ENCODE peak calls at places on chromosomes 7 and 10, in five cellular contexts. One of them, this sample, is unnamed.

GRCh38 chr7:116180302-116180701 is 30.0 kb upstream of the TES start:
- DNase-seq in activated CD8-positive, alpha-beta T cell treated with anti-CD3 and anti-CD28 coated beads for 36 hours: peak
- DNase-seq in kidney: no peak
- DNase-seq in fibroblast of villous mesenchyme: peak
- DNase-seq in RWPE1: peak
- DNase-seq in this sample: no peak

GRCh38 chr7:157841757-157842390 is 505.1 kb downstream of the DNAJB6 start:
- DNase-seq in activated CD8-positive, alpha-beta T cell treated with anti-CD3 and anti-CD28 coated beads for 36 hours: no peak
- DNase-seq in kidney: peak
- DNase-seq in fibroblast of villous mesenchyme: no peak
- DNase-seq in RWPE1: no peak
- DNase-seq in this sample: no peak

GRCh38 chr10:18157909-18158308 is 17.7 kb downstream of the CACNB2 start:
- DNase-seq in activated CD8-positive, alpha-beta T cell treated with anti-CD3 and anti-CD28 coated beads for 36 hours: no peak
- DNase-seq in kidney: no peak
- DNase-seq in fibroblast of villous mesenchyme: peak
- DNase-seq in RWPE1: peak
- DNase-seq in this sample: no peak

GRCh38 chr10:35316346-35316967 is 19.9 kb upstream of the CCNY start:
- DNase-seq in activated CD8-positive, alpha-beta T cell treated with anti-CD3 and anti-CD28 coated beads for 36 hours: no peak
- DNase-seq in kidney: no peak
- DNase-seq in fibroblast of villous mesenchyme: peak
- DNase-seq in RWPE1: no peak
- DNase-seq in this sample: no peak

GRCh38 chr7:149801816-149802215 is 28.4 kb upstream of the ZNF467 start:
- DNase-seq in activated CD8-positive, alpha-beta T cell treated with anti-CD3 and anti-CD28 coated beads for 36 hours: no peak
- DNase-seq in kidney: no peak
- DNase-seq in fibroblast of villous mesenchyme: no peak
- DNase-seq in RWPE1: no peak
- DNase-seq in this sample: no peak

GRCh38 chr10:55183993-55184392 is 383.0 kb upstream of the PCDH15 start:
- DNase-seq in activated CD8-positive, alpha-beta T cell treated with anti-CD3 and anti-CD28 coated beads for 36 hours: no peak
- DNase-seq in kidney: no peak
- DNase-seq in fibroblast of villous mesenchyme: no peak
- DNase-seq in RWPE1: no peak
- DNase-seq in this sample: no peak

GRCh38 chr7:22270371-22270770 is 86.6 kb downstream of the RAPGEF5 start:
- DNase-seq in activated CD8-positive, alpha-beta T cell treated with anti-CD3 and anti-CD28 coated beads for 36 hours: no peak
- DNase-seq in kidney: no peak
- DNase-seq in fibroblast of villous mesenchyme: no peak
- DNase-seq in RWPE1: no peak
- DNase-seq in this sample: no peak

GRCh38 chr10:66277481-66277880 is 648.4 kb upstream of the LRRTM3 start:
- DNase-seq in activated CD8-positive, alpha-beta T cell treated with anti-CD3 and anti-CD28 coated beads for 36 hours: no peak
- DNase-seq in kidney: no peak
- DNase-seq in fibroblast of villous mesenchyme: no peak
- DNase-seq in RWPE1: no peak
- DNase-seq in this sample: no peak

GRCh38 chr10:124588736-124589451 is 127.3 kb downstream of the LHPP start:
- DNase-seq in activated CD8-positive, alpha-beta T cell treated with anti-CD3 and anti-CD28 coated beads for 36 hours: no peak
- DNase-seq in kidney: peak
- DNase-seq in fibroblast of villous mesenchyme: peak
- DNase-seq in RWPE1: no peak
- DNase-seq in this sample: no peak

GRCh38 chr7:117872565-117873055 is 631 bp downstream of the CTTNBP2 start:
- DNase-seq in activated CD8-positive, alpha-beta T cell treated with anti-CD3 and anti-CD28 coated beads for 36 hours: no peak
- DNase-seq in kidney: peak
- DNase-seq in fibroblast of villous mesenchyme: no peak
- DNase-seq in RWPE1: no peak
- DNase-seq in this sample: no peak

GRCh38 chr10:82496114-82496513 is 621.1 kb downstream of the NRG3 start:
- DNase-seq in activated CD8-positive, alpha-beta T cell treated with anti-CD3 and anti-CD28 coated beads for 36 hours: no peak
- DNase-seq in kidney: no peak
- DNase-seq in fibroblast of villous mesenchyme: no peak
- DNase-seq in RWPE1: no peak
- DNase-seq in this sample: no peak

GRCh38 chr7:99135938-99136337 is 8.0 kb downstream of the SMURF1 start:
- DNase-seq in activated CD8-positive, alpha-beta T cell treated with anti-CD3 and anti-CD28 coated beads for 36 hours: no peak
- DNase-seq in kidney: no peak
- DNase-seq in fibroblast of villous mesenchyme: no peak
- DNase-seq in RWPE1: no peak
- DNase-seq in this sample: no peak

GRCh38 chr7:50641442-50642405 is 76.5 kb upstream of the DDC start:
- DNase-seq in activated CD8-positive, alpha-beta T cell treated with anti-CD3 and anti-CD28 coated beads for 36 hours: no peak
- DNase-seq in kidney: no peak
- DNase-seq in fibroblast of villous mesenchyme: no peak
- DNase-seq in RWPE1: no peak
- DNase-seq in this sample: no peak

GRCh38 chr10:95295031-95295755 is 4.4 kb upstream of the PDLIM1 start:
- DNase-seq in activated CD8-positive, alpha-beta T cell treated with anti-CD3 and anti-CD28 coated beads for 36 hours: peak
- DNase-seq in kidney: peak
- DNase-seq in fibroblast of villous mesenchyme: peak
- DNase-seq in RWPE1: no peak
- DNase-seq in this sample: no peak

GRCh38 chr10:8449909-8450308 is 395.4 kb downstream of the GATA3 start:
- DNase-seq in activated CD8-positive, alpha-beta T cell treated with anti-CD3 and anti-CD28 coated beads for 36 hours: no peak
- DNase-seq in kidney: no peak
- DNase-seq in fibroblast of villous mesenchyme: no peak
- DNase-seq in RWPE1: no peak
- DNase-seq in this sample: no peak

GRCh38 chr7:73622909-73623797 is 1.2 kb downstream of the MLXIPL start:
- DNase-seq in activated CD8-positive, alpha-beta T cell treated with anti-CD3 and anti-CD28 coated beads for 36 hours: peak
- DNase-seq in kidney: no peak
- DNase-seq in fibroblast of villous mesenchyme: no peak
- DNase-seq in RWPE1: no peak
- DNase-seq in this sample: no peak

GRCh38 chr10:62589689-62590088 is 214.8 kb upstream of the ADO start:
- DNase-seq in activated CD8-positive, alpha-beta T cell treated with anti-CD3 and anti-CD28 coated beads for 36 hours: no peak
- DNase-seq in kidney: no peak
- DNase-seq in fibroblast of villous mesenchyme: peak
- DNase-seq in RWPE1: no peak
- DNase-seq in this sample: no peak

GRCh38 chr7:40341836-40342235 is 207.0 kb downstream of the SUGCT start:
- DNase-seq in activated CD8-positive, alpha-beta T cell treated with anti-CD3 and anti-CD28 coated beads for 36 hours: no peak
- DNase-seq in kidney: no peak
- DNase-seq in fibroblast of villous mesenchyme: no peak
- DNase-seq in RWPE1: no peak
- DNase-seq in this sample: no peak

GRCh38 chr10:86645111-86645445 is 9.3 kb upstream of the OPN4 start:
- DNase-seq in activated CD8-positive, alpha-beta T cell treated with anti-CD3 and anti-CD28 coated beads for 36 hours: no peak
- DNase-seq in kidney: no peak
- DNase-seq in fibroblast of villous mesenchyme: no peak
- DNase-seq in RWPE1: no peak
- DNase-seq in this sample: no peak

GRCh38 chr7:133695976-133696531 is 431.1 kb upstream of the LRGUK start:
- DNase-seq in activated CD8-positive, alpha-beta T cell treated with anti-CD3 and anti-CD28 coated beads for 36 hours: no peak
- DNase-seq in kidney: peak
- DNase-seq in fibroblast of villous mesenchyme: no peak
- DNase-seq in RWPE1: no peak
- DNase-seq in this sample: no peak

GRCh38 chr10:2964632-2965296 is 102.6 kb upstream of the PFKP start:
- DNase-seq in activated CD8-positive, alpha-beta T cell treated with anti-CD3 and anti-CD28 coated beads for 36 hours: no peak
- DNase-seq in kidney: no peak
- DNase-seq in fibroblast of villous mesenchyme: no peak
- DNase-seq in RWPE1: no peak
- DNase-seq in this sample: no peak

GRCh38 chr10:44956176-44956575 is 3.4 kb upstream of the RASSF4 start:
- DNase-seq in activated CD8-positive, alpha-beta T cell treated with anti-CD3 and anti-CD28 coated beads for 36 hours: no peak
- DNase-seq in kidney: no peak
- DNase-seq in fibroblast of villous mesenchyme: no peak
- DNase-seq in RWPE1: no peak
- DNase-seq in this sample: no peak

GRCh38 chr7:111175908-111176307 is 85.0 kb downstream of the LRRN3 start:
- DNase-seq in activated CD8-positive, alpha-beta T cell treated with anti-CD3 and anti-CD28 coated beads for 36 hours: no peak
- DNase-seq in kidney: no peak
- DNase-seq in fibroblast of villous mesenchyme: no peak
- DNase-seq in RWPE1: no peak
- DNase-seq in this sample: no peak

GRCh38 chr10:22648547-22648961 is 65.8 kb downstream of the PIP4K2A start:
- DNase-seq in activated CD8-positive, alpha-beta T cell treated with anti-CD3 and anti-CD28 coated beads for 36 hours: no peak
- DNase-seq in kidney: no peak
- DNase-seq in fibroblast of villous mesenchyme: peak
- DNase-seq in RWPE1: no peak
- DNase-seq in this sample: no peak

GRCh38 chr10:71878327-71879034 is 27.4 kb upstream of the PSAP start:
- DNase-seq in activated CD8-positive, alpha-beta T cell treated with anti-CD3 and anti-CD28 coated beads for 36 hours: peak
- DNase-seq in kidney: no peak
- DNase-seq in fibroblast of villous mesenchyme: no peak
- DNase-seq in RWPE1: no peak
- DNase-seq in this sample: no peak

GRCh38 chr10:8416192-8416701 is 361.8 kb downstream of the GATA3 start:
- DNase-seq in activated CD8-positive, alpha-beta T cell treated with anti-CD3 and anti-CD28 coated beads for 36 hours: peak
- DNase-seq in kidney: no peak
- DNase-seq in fibroblast of villous mesenchyme: no peak
- DNase-seq in RWPE1: no peak
- DNase-seq in this sample: no peak

GRCh38 chr7:54858008-54858692 is 99.1 kb upstream of the SEC61G start:
- DNase-seq in activated CD8-positive, alpha-beta T cell treated with anti-CD3 and anti-CD28 coated beads for 36 hours: no peak
- DNase-seq in kidney: no peak
- DNase-seq in fibroblast of villous mesenchyme: no peak
- DNase-seq in RWPE1: peak
- DNase-seq in this sample: no peak

GRCh38 chr7:150340024-150340749 is 1.2 kb downstream of the RARRES2 start:
- DNase-seq in activated CD8-positive, alpha-beta T cell treated with anti-CD3 and anti-CD28 coated beads for 36 hours: peak
- DNase-seq in kidney: peak
- DNase-seq in fibroblast of villous mesenchyme: peak
- DNase-seq in RWPE1: no peak
- DNase-seq in this sample: no peak

GRCh38 chr7:28999421-28999820 is 41.3 kb upstream of the TRIL start:
- DNase-seq in activated CD8-positive, alpha-beta T cell treated with anti-CD3 and anti-CD28 coated beads for 36 hours: no peak
- DNase-seq in kidney: no peak
- DNase-seq in fibroblast of villous mesenchyme: no peak
- DNase-seq in RWPE1: no peak
- DNase-seq in this sample: no peak
- TF ChIP-seq CTCF in activated CD8-positive, alpha-beta T cell treated with anti-CD3 and anti-CD28 coated beads for 36 hours: no peak
- TF ChIP-seq CTCF in kidney: no peak
- TF ChIP-seq CTCF in fibroblast of villous mesenchyme: no peak
- TF ChIP-seq CTCF in RWPE1: no peak
- TF ChIP-seq CTCF in this sample: no peak

GRCh38 chr7:3564231-3564630 is 263.2 kb downstream of the SDK1 start:
- DNase-seq in activated CD8-positive, alpha-beta T cell treated with anti-CD3 and anti-CD28 coated beads for 36 hours: no peak
- DNase-seq in kidney: no peak
- DNase-seq in fibroblast of villous mesenchyme: no peak
- DNase-seq in RWPE1: no peak
- DNase-seq in this sample: no peak
- TF ChIP-seq CTCF in activated CD8-positive, alpha-beta T cell treated with anti-CD3 and anti-CD28 coated beads for 36 hours: no peak
- TF ChIP-seq CTCF in kidney: no peak
- TF ChIP-seq CTCF in fibroblast of villous mesenchyme: no peak
- TF ChIP-seq CTCF in RWPE1: no peak
- TF ChIP-seq CTCF in this sample: no peak

GRCh38 chr7:4845740-4846142 is 16.1 kb downstream of the PAPOLB start:
- DNase-seq in activated CD8-positive, alpha-beta T cell treated with anti-CD3 and anti-CD28 coated beads for 36 hours: no peak
- DNase-seq in kidney: no peak
- DNase-seq in fibroblast of villous mesenchyme: no peak
- DNase-seq in RWPE1: no peak
- DNase-seq in this sample: no peak
- TF ChIP-seq CTCF in activated CD8-positive, alpha-beta T cell treated with anti-CD3 and anti-CD28 coated beads for 36 hours: peak
- TF ChIP-seq CTCF in kidney: peak
- TF ChIP-seq CTCF in fibroblast of villous mesenchyme: peak
- TF ChIP-seq CTCF in RWPE1: no peak
- TF ChIP-seq CTCF in this sample: no peak

DNA sequence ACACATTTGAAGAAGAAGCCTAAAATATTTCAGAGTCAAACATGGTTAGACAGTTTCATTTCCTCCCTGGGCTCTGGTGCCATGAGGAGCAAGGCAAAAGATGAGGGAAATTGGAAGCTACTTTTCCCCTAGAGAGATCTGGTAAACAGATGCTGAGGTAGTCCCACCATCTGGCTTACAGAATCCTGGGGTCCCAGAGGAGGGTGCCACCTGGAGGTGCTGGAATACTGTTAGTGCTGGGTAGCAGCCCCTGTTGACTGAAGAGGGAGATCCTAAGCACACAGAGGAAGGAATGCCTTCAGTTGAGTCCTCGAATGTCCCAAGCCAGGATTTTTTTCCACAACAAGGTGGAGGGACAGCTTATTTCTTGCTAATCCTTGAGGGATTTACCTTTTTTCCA is 160.1 kb downstream of the FZD1 start:
- DNase-seq in activated CD8-positive, alpha-beta T cell treated with anti-CD3 and anti-CD28 coated beads for 36 hours: no peak
- DNase-seq in kidney: no peak
- DNase-seq in fibroblast of villous mesenchyme: no peak
- DNase-seq in RWPE1: no peak
- DNase-seq in this sample: no peak
- TF ChIP-seq CTCF in activated CD8-positive, alpha-beta T cell treated with anti-CD3 and anti-CD28 coated beads for 36 hours: no peak
- TF ChIP-seq CTCF in kidney: no peak
- TF ChIP-seq CTCF in fibroblast of villous mesenchyme: no peak
- TF ChIP-seq CTCF in RWPE1: no peak
- TF ChIP-seq CTCF in this sample: no peak

GRCh38 chr10:122510736-122511135 is 49.4 kb downstream of the HTRA1 start:
- DNase-seq in activated CD8-positive, alpha-beta T cell treated with anti-CD3 and anti-CD28 coated beads for 36 hours: no peak
- DNase-seq in kidney: no peak
- DNase-seq in fibroblast of villous mesenchyme: no peak
- DNase-seq in RWPE1: no peak
- DNase-seq in this sample: no peak
- TF ChIP-seq CTCF in activated CD8-positive, alpha-beta T cell treated with anti-CD3 and anti-CD28 coated beads for 36 hours: peak
- TF ChIP-seq CTCF in kidney: no peak
- TF ChIP-seq CTCF in fibroblast of villous mesenchyme: no peak
- TF ChIP-seq CTCF in RWPE1: no peak
- TF ChIP-seq CTCF in this sample: no peak

DNA sequence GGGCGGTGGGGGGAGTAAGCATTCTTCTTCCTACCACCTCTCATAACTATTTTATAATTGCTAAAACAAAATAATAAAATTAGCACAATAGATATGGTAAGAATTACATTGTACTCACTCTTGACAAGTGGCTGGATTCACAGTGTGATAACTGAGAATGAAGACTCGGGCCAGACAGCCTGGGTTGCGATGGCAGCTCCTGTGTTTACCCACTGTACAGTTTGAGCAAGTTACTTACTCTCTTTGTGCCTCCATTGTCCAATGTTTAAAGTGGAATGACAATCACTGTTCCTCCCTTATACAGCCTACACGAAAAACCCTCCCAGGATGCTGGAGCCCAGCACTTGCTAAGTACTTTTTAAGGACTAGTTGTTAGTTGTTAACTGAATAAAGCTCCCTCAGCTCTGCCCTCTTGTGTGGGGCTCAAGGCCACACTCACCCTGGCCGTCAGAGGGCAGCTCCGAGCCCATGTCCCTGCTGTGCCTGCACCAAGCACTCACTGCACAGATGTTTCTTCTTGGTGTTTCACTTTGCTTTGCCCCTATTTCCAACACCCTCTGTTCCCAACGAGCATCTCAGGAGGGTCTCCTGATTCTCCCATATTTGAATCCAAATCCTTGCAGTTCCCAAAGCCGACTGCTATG is 56.4 kb upstream of the NPS start:
- DNase-seq in activated CD8-positive, alpha-beta T cell treated with anti-CD3 and anti-CD28 coated beads for 36 hours: no peak
- DNase-seq in kidney: no peak
- DNase-seq in fibroblast of villous mesenchyme: peak
- DNase-seq in RWPE1: no peak
- DNase-seq in this sample: no peak
- TF ChIP-seq CTCF in activated CD8-positive, alpha-beta T cell treated with anti-CD3 and anti-CD28 coated beads for 36 hours: no peak
- TF ChIP-seq CTCF in kidney: no peak
- TF ChIP-seq CTCF in fibroblast of villous mesenchyme: peak
- TF ChIP-seq CTCF in RWPE1: no peak
- TF ChIP-seq CTCF in this sample: no peak

GRCh38 chr10:121696854-121697253 is 98.6 kb upstream of the FGFR2 start:
- DNase-seq in activated CD8-positive, alpha-beta T cell treated with anti-CD3 and anti-CD28 coated beads for 36 hours: peak
- DNase-seq in kidney: no peak
- DNase-seq in fibroblast of villous mesenchyme: peak
- DNase-seq in RWPE1: no peak
- DNase-seq in this sample: no peak
- TF ChIP-seq CTCF in activated CD8-positive, alpha-beta T cell treated with anti-CD3 and anti-CD28 coated beads for 36 hours: peak
- TF ChIP-seq CTCF in kidney: peak
- TF ChIP-seq CTCF in fibroblast of villous mesenchyme: peak
- TF ChIP-seq CTCF in RWPE1: no peak
- TF ChIP-seq CTCF in this sample: no peak

This sample was measured in omental fat pad.